ENCODE peak calls at places on chromosomes 11 and 22, in five cellular contexts. A, B, T, L and Q are unnamed samples.

GRCh38 chr11:17750013-17750816 is 15.6 kb downstream of the KCNC1 start:
- DNase-seq in A (no peak), B (no peak), T (no peak), L (no peak), Q (no peak)

GRCh38 chr11:126499124-126499752 is 143.8 kb downstream of the ST3GAL4 start:
- DNase-seq in A (no peak), B (no peak), T (no peak), L (no peak), Q (no peak)

GRCh38 chr11:113587318-113587739 is 112.1 kb upstream of the DRD2 start:
- DNase-seq in A (no peak), B (peak; percentile 4), T (no peak), L (no peak), Q (no peak)

GRCh38 chr11:117419136-117419914 is 91.7 kb downstream of the CEP164 start:
- DNase-seq in A (no peak), B (peak; percentile 49), T (no peak), L (no peak), Q (no peak)

GRCh38 chr11:115379528-115379927 is 124.7 kb downstream of the CADM1 start:
- DNase-seq in A (no peak), B (peak; percentile 25), T (no peak), L (no peak), Q (no peak)

GRCh38 chr11:46099973-46100335 is 21.3 kb downstream of the PHF21A start:
- DNase-seq in A (no peak), B (peak; percentile 41), T (no peak), L (no peak), Q (no peak)

GRCh38 chr11:116062526-116063171 is 558.4 kb upstream of the CADM1 start:
- DNase-seq in A (no peak), B (no peak), T (no peak), L (no peak), Q (no peak)

GRCh38 chr11:76510060-76511047 is 65.5 kb downstream of the EMSY start:
- DNase-seq in A (no peak), B (peak; percentile 56), T (no peak), L (no peak), Q (peak; percentile 53)

GRCh38 chr11:122910775-122911174 is 28.2 kb downstream of the JHY start:
- DNase-seq in A (no peak), B (peak; percentile 38), T (no peak), L (no peak), Q (no peak)

GRCh38 chr11:28674432-28675076 is 566.4 kb downstream of the METTL15 start:
- DNase-seq in A (no peak), B (peak; percentile 67), T (peak; percentile 12), L (no peak), Q (peak; percentile 36)

GRCh38 chr11:105910095-105910715 is 111.8 kb downstream of the MSANTD4 start:
- DNase-seq in A (no peak), B (peak; percentile 77), T (no peak), L (no peak), Q (no peak)

GRCh38 chr11:5123802-5124521 is 14.2 kb downstream of the OR52A5 start:
- DNase-seq in A (peak; percentile 37), B (peak; percentile 76), T (peak; percentile 68), L (peak; percentile 53), Q (peak; percentile 41)

GRCh38 chr11:11213117-11213516 is 139.9 kb downstream of the CSNK2A3 start:
- DNase-seq in A (no peak), B (no peak), T (no peak), L (no peak), Q (no peak)

GRCh38 chr22:30277547-30278344 is 11.1 kb upstream of the OSM start:
- DNase-seq in A (no peak), B (peak; percentile 80), T (no peak), L (peak; percentile 57), Q (peak; percentile 52)

GRCh38 chr22:45425531-45426265 is 12.2 kb downstream of the RIBC2 start:
- DNase-seq in A (no peak), B (no peak), T (no peak), L (peak; percentile 14), Q (no peak)

GRCh38 chr11:86559311-86559945 is 113.0 kb downstream of the ME3 start:
- DNase-seq in A (no peak), B (peak; percentile 78), T (no peak), L (no peak), Q (no peak)

GRCh38 chr11:126257764-126258163 is 10.9 kb downstream of the SRPRA start:
- DNase-seq in A (no peak), B (peak; percentile 70), T (no peak), L (no peak), Q (no peak)

GRCh38 chr11:95908826-95909225 is 15.1 kb downstream of the MTMR2 start:
- DNase-seq in A (no peak), B (peak; percentile 49), T (no peak), L (no peak), Q (no peak)

GRCh38 chr11:92657226-92657625 is 312.2 kb upstream of the MTNR1B start:
- DNase-seq in A (no peak), B (no peak), T (no peak), L (no peak), Q (no peak)

GRCh38 chr22:45777046-45777851 is 105.6 kb downstream of the ATXN10 start:
- DNase-seq in A (no peak), B (peak; percentile 63), T (no peak), L (no peak), Q (no peak)

GRCh38 chr11:26076591-26076990 is 255.3 kb upstream of the ANO3 start:
- DNase-seq in A (no peak), B (no peak), T (no peak), L (no peak), Q (no peak)

GRCh38 chr11:45563801-45564200 is 101.6 kb downstream of the CHST1 start:
- DNase-seq in A (no peak), B (no peak), T (no peak), L (no peak), Q (no peak)

GRCh38 chr11:66768818-66769217 is 39.8 kb upstream of the SPTBN2 start:
- DNase-seq in A (no peak), B (no peak), T (no peak), L (no peak), Q (no peak)

GRCh38 chr11:106022795-106023275 is 795 bp upstream of the MSANTD4 start:
- DNase-seq in A (no peak), B (no peak), T (no peak), L (no peak), Q (no peak)

GRCh38 chr11:101618691-101619090 is 34.9 kb upstream of the TRPC6 start:
- DNase-seq in A (no peak), B (peak; percentile 93), T (no peak), L (no peak), Q (no peak)

GRCh38 chr11:133501643-133502535 is 30.4 kb downstream of the OPCML start:
- DNase-seq in A (no peak), B (no peak), T (no peak), L (no peak), Q (peak; percentile 47)

GRCh38 chr22:49873228-49873940 is 19.7 kb downstream of the ZBED4 start:
- DNase-seq in A (no peak), B (no peak), T (no peak), L (no peak), Q (peak; percentile 15)

GRCh38 chr22:32644252-32645100 is 157.0 kb upstream of the TIMP3 start:
- DNase-seq in A (peak; percentile 89), B (peak; percentile 59), T (no peak), L (peak; percentile 62), Q (no peak)

GRCh38 chr11:96015911-96016565 is 92.1 kb upstream of the MTMR2 start:
- DNase-seq in A (no peak), B (no peak), T (no peak), L (no peak), Q (peak; percentile 18)

GRCh38 chr11:105935791-105936190 is 86.2 kb downstream of the MSANTD4 start:
- DNase-seq in A (peak; percentile 6), B (peak; percentile 18), T (no peak), L (no peak), Q (no peak)

GRCh38 chr11:117832511-117832910 is 8.0 kb upstream of the FXYD2 start:
- DNase-seq in A (no peak), B (no peak), T (no peak), L (peak; percentile 9), Q (peak; percentile 14)

GRCh38 chr11:47348131-47348802 is 4.2 kb downstream of the MYBPC3 start:
- DNase-seq in A (no peak), B (no peak), T (no peak), L (no peak), Q (no peak)

GRCh38 chr11:134261000-134261399 is 7.6 kb downstream of the ACAD8 start:
- DNase-seq in A (no peak), B (no peak), T (no peak), L (no peak), Q (no peak)

GRCh38 chr22:19051381-19051780 is 70.8 kb downstream of the DGCR2 start:
- DNase-seq in A (no peak), B (no peak), T (no peak), L (no peak), Q (no peak)

GRCh38 chr11:61277973-61278565 is 17.0 kb downstream of the VWCE start:
- DNase-seq in A (no peak), B (no peak), T (no peak), L (no peak), Q (no peak)

GRCh38 chr11:61280883-61281580 is 14.1 kb downstream of the VWCE start:
- DNase-seq in A (no peak), B (no peak), T (no peak), L (no peak), Q (peak; percentile 61)

GRCh38 chr11:61279934-61280656 is 15.0 kb downstream of the VWCE start:
- DNase-seq in A (peak; percentile 33), B (peak; percentile 58), T (no peak), L (no peak), Q (peak; percentile 68)

GRCh38 chr11:61283613-61284012 is 11.5 kb downstream of the VWCE start:
- DNase-seq in A (no peak), B (no peak), T (no peak), L (no peak), Q (no peak)

GRCh38 chr11:61281581-61282250 is 13.4 kb downstream of the VWCE start:
- DNase-seq in A (no peak), B (no peak), T (peak; percentile 67), L (no peak), Q (peak; percentile 99)
- H3K4me3 ChIP-seq in A (no peak overlapping the region), B (no peak overlapping the region), T (no peak overlapping the region), L (no peak overlapping the region), Q (peak overlapping the region; percentile 30)

DNA sequence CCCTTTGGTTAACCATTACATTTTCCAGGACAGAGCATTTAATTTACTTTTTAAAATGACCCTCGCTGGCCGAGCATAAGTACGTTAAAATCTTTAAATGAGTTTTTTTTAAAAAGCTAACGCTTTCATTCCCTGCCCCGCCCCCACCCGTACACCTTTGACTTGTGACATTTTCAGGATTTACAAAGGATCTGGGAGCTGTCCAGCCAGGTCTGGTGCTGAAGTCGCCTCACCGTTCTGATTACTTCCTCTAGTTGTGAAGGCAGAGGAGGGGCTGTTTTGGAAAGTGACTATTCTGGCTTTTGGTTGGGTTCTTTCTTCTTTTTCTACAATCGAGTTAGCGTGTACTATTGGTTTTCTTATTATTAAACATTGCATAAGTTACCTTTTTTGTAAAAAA is 2.9 kb downstream of the C11orf87 start:
- DNase-seq in A (no peak), B (no peak), T (peak; percentile 79), L (no peak), Q (peak; percentile 62)
- H3K27me3 ChIP-seq in A (peaks cover 9% of the 10 kb centered on the region), B (peaks cover 11% of the 10 kb centered on the region), T (peaks cover 15% of the 10 kb centered on the region), L (peaks cover 41% of the 10 kb centered on the region), Q (peaks cover 41% of the 10 kb centered on the region)

GRCh38 chr11:130162733-130163132 is 3.2 kb downstream of the ST14 start:
- DNase-seq in A (no peak), B (no peak), T (no peak), L (no peak), Q (no peak)
- H3K4me3 ChIP-seq in A (no peak overlapping the region), B (no peak overlapping the region), T (no peak overlapping the region), L (no peak overlapping the region), Q (no peak overlapping the region)

GRCh38 chr11:44327730-44328691 is 18.1 kb upstream of the ALX4 start:
- DNase-seq in A (no peak), B (no peak), T (no peak), L (no peak), Q (peak; percentile 68)
- H3K27me3 ChIP-seq in A (peaks cover 31% of the 10 kb centered on the region), B (peaks cover 86% of the 10 kb centered on the region), T (peaks cover 12% of the 10 kb centered on the region), L (peaks cover 89% of the 10 kb centered on the region), Q (peaks cover 67% of the 10 kb centered on the region)